ENCODE peak calls at places on chromosomes 16 and 17, in five cellular contexts. F is astrocyte, B is GM12878, X is neural progenitor cell, Z is H1. M is an unnamed sample.

GRCh38 chr16:10180771-10181163 is 1.5 kb downstream of the GRIN2A start:
- DNase-seq in F (no peak), B (no peak), X (peak; percentile 91), Z (peak; percentile 93), M (no peak)

GRCh38 chr16:11127610-11128195 is 128.3 kb downstream of the SOCS1 start:
- DNase-seq in F (no peak), B (no peak), X (no peak), Z (no peak), M (no peak)

GRCh38 chr17:55549140-55549539 is 37.9 kb upstream of the SMIM36 start:
- DNase-seq in F (no peak), B (no peak), X (peak; percentile 56), Z (no peak), M (no peak)

GRCh38 chr17:79618383-79619067 is 7.7 kb upstream of the RBFOX3 start:
- DNase-seq in F (no peak), B (no peak), X (no peak), Z (peak; percentile 36), M (no peak)

GRCh38 chr16:84141143-84141670 is 3.8 kb downstream of the HSDL1 start:
- DNase-seq in F (no peak), B (no peak), X (no peak), Z (no peak), M (no peak)

GRCh38 chr17:40695874-40696472 is 7.6 kb downstream of the KRT24 start:
- DNase-seq in F (no peak), B (no peak), X (no peak), Z (no peak), M (no peak)

GRCh38 chr16:8923199-8923598 is 40.5 kb downstream of the USP7 start:
- DNase-seq in F (no peak), B (no peak), X (no peak), Z (no peak), M (no peak)

GRCh38 chr16:75251280-75252048 is at the start of gene BCAR1:
- DNase-seq in F (peak; percentile 90), B (no peak), X (peak; percentile 97), Z (peak; percentile 89), M (peak; percentile 89)

GRCh38 chr16:86497551-86498021 is 12.7 kb upstream of the FOXF1 start:
- DNase-seq in F (no peak), B (no peak), X (peak; percentile 92), Z (no peak), M (no peak)

GRCh38 chr17:58528443-58528842 is 14.0 kb upstream of the MTMR4 start:
- DNase-seq in F (no peak), B (no peak), X (no peak), Z (no peak), M (peak; percentile 69)

GRCh38 chr17:29121442-29121841 is 58.8 kb downstream of the MYO18A start:
- DNase-seq in F (no peak), B (no peak), X (no peak), Z (no peak), M (no peak)

GRCh38 chr17:68601565-68602266 is 549 bp upstream of the FAM20A start:
- DNase-seq in F (no peak), B (no peak), X (no peak), Z (no peak), M (no peak)

GRCh38 chr17:58084317-58084981 is 1.2 kb downstream of the DYNLL2 start:
- DNase-seq in F (no peak), B (peak; percentile 19), X (peak; percentile 54), Z (peak; percentile 58), M (peak; percentile 32)

GRCh38 chr16:87278191-87279093 is 38.8 kb downstream of the C16orf95 start:
- DNase-seq in F (peak; percentile 52), B (no peak), X (peak; percentile 89), Z (peak; percentile 90), M (peak; percentile 86)

GRCh38 chr17:22300731-22301352 is 608.5 kb downstream of the KCNJ18 start:
- DNase-seq in F (no peak), B (no peak), X (no peak), Z (no peak), M (no peak)

GRCh38 chr16:68972008-68972407 is 128.7 kb downstream of the TANGO6 start:
- DNase-seq in F (no peak), B (no peak), X (peak; percentile 74), Z (peak; percentile 59), M (no peak)

GRCh38 chr17:74972107-74972972 is at the start of gene HID1:
- DNase-seq in F (no peak), B (no peak), X (peak; percentile 91), Z (peak; percentile 91), M (peak; percentile 39)

GRCh38 chr16:72162105-72162680 is 9.8 kb downstream of the PMFBP1 start:
- DNase-seq in F (no peak), B (no peak), X (peak; percentile 3), Z (no peak), M (no peak)

GRCh38 chr16:82880361-82880760 is 253.6 kb downstream of the CDH13 start:
- DNase-seq in F (no peak), B (no peak), X (no peak), Z (no peak), M (no peak)

GRCh38 chr17:40448213-40448638 is 5.0 kb downstream of the IGFBP4 start:
- DNase-seq in F (no peak), B (no peak), X (no peak), Z (no peak), M (peak; percentile 48)

GRCh38 chr17:1154704-1155103 is 25.1 kb downstream of the ABR start:
- DNase-seq in F (no peak), B (no peak), X (no peak), Z (no peak), M (no peak)

GRCh38 chr17:44075598-44076293 is 5.2 kb downstream of the G6PC3 start:
- DNase-seq in F (no peak), B (no peak), X (no peak), Z (no peak), M (no peak)

GRCh38 chr16:74999683-75000480 is 1.1 kb downstream of the ZNRF1 start:
- DNase-seq in F (peak; percentile 46), B (no peak), X (peak; percentile 58), Z (peak; percentile 85), M (peak; percentile 52)

GRCh38 chr17:36593651-36594316 is 2.1 kb downstream of the DHRS11 start:
- DNase-seq in F (no peak), B (no peak), X (no peak), Z (no peak), M (no peak)

GRCh38 chr16:14186007-14186953 is 115.2 kb downstream of the MRTFB start:
- DNase-seq in F (peak; percentile 91), B (no peak), X (peak; percentile 74), Z (peak; percentile 63), M (peak; percentile 78)

GRCh38 chr16:11208916-11209665 is 46.9 kb downstream of the SOCS1 start:
- DNase-seq in F (no peak), B (peak; percentile 51), X (no peak), Z (no peak), M (no peak)

GRCh38 chr17:77286641-77287431 is 146.1 kb downstream of the SEC14L1 start:
- DNase-seq in F (peak; percentile 75), B (no peak), X (no peak), Z (no peak), M (no peak)

GRCh38 chr17:10031606-10032005 is 126.5 kb upstream of the RCVRN start:
- DNase-seq in F (no peak), B (no peak), X (no peak), Z (no peak), M (no peak)

GRCh38 chr16:19997264-19997663 is 76.4 kb downstream of the GPR139 start:
- DNase-seq in F (no peak), B (no peak), X (no peak), Z (no peak), M (no peak)

GRCh38 chr17:58281511-58282011 is 826 bp upstream of the MPO start:
- DNase-seq in F (no peak), B (no peak), X (no peak), Z (peak; percentile 36), M (no peak)

GRCh38 chr17:32491371-32492280 is 4.8 kb downstream of the CDK5R1 start:
- DNase-seq in F (no peak), B (no peak), X (no peak), Z (no peak), M (no peak)

GRCh38 chr17:50533185-50533584 is 650 bp downstream of the EPN3 start:
- DNase-seq in F (no peak), B (no peak), X (no peak), Z (peak; percentile 66), M (no peak)
- TF ChIP-seq EZH2 in F (no peak), B (no peak), X (no peak), Z (no peak), M (no peak)

GRCh38 chr16:4538386-4539235 is at the start of gene CDIP1:
- DNase-seq in F (peak; percentile 83), B (peak; percentile 82), X (peak; percentile 95), Z (peak; percentile 97), M (peak; percentile 97)
- TF ChIP-seq CTCF in F (no peak), B (no peak), X (peak; percentile 11), Z (no peak), M (no peak)

GRCh38 chr17:48565024-48565558 is 13.1 kb downstream of the HOXB4 start:
- DNase-seq in F (no peak), B (no peak), X (no peak), Z (no peak), M (no peak)

GRCh38 chr17:48563385-48563838 is 14.7 kb downstream of the HOXB4 start:
- DNase-seq in F (no peak), B (no peak), X (no peak), Z (no peak), M (no peak)

GRCh38 chr17:48562934-48563333 is 15.2 kb downstream of the HOXB4 start:
- DNase-seq in F (no peak), B (no peak), X (no peak), Z (no peak), M (no peak)

GRCh38 chr17:48564200-48565023 is 13.7 kb downstream of the HOXB4 start:
- DNase-seq in F (no peak), B (no peak), X (no peak), Z (no peak), M (peak; percentile 40)

DNA sequence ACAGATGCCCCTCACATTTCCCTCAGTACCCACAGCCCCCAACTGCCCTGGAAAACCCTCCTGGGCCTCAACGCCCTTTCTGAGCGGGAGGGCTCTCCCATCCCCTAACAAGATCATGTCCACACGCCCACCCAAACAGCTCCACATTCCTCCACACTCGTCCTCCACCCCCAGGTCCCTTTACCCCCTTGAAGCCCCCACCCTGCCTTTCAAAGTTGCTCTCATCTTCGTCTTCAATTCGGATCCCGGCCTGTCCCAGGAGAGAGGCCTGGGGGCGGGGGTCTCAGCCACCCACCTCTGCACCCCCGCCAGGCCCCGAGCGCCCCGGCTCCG is 14.3 kb downstream of the HOXB4 start:
- DNase-seq in F (no peak), B (no peak), X (no peak), Z (no peak), M (no peak)
- TF ChIP-seq EZH2 in F (no peak), B (no peak), X (peak; percentile 89), Z (peak; percentile 45), M (no peak)

DNA sequence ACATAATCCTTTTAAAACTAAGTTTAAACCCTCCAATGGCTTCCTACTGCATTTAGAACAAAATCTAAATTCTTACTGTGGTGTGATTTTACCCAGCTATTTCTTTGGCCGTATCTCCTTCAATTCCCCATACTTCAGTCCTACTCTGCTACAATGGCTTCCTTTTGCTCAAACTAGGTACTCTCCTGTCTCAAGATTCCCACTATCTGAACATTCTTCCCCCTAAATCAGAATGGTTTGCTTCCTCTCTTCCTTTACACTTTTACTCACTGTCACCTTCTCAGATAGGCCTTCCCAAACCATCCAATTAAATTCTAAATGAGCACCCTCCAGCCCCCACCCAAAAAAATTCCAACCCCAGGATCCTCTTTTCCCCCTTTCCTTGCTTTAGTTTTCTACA is 109.2 kb downstream of the BRIP1 start:
- DNase-seq in F (no peak), B (no peak), X (no peak), Z (no peak), M (no peak)
- TF ChIP-seq CTCF in F (no peak), B (no peak), X (no peak), Z (no peak), M (no peak)

M was measured in endothelial cell of umbilical vein.